ENCODE peak calls at places on chromosomes 1 and 21, in four cellular contexts. U, J, Q and S are unnamed samples.

GRCh38 chr1:186102559-186103148 is 272.4 kb downstream of the TPR start:
- DNase-seq in U (peak), J (peak), Q (no peak), S (peak)

GRCh38 chr1:100074604-100075395 is 57.9 kb downstream of the SASS6 start:
- DNase-seq in U (no peak), J (no peak), Q (no peak), S (no peak)

GRCh38 chr1:60762176-60762575 is 320.2 kb upstream of the NFIA start:
- DNase-seq in U (peak), J (peak), Q (no peak), S (peak)

GRCh38 chr1:75203415-75204277 is 69.5 kb downstream of the LHX8 start:
- DNase-seq in U (peak), J (peak), Q (no peak), S (peak)

GRCh38 chr1:6672558-6672957 is 29.1 kb downstream of the DNAJC11 start:
- DNase-seq in U (no peak), J (no peak), Q (no peak), S (no peak)

GRCh38 chr1:16605532-16605931 is 7.8 kb downstream of the NBPF1 start:
- DNase-seq in U (no peak), J (no peak), Q (no peak), S (no peak)

GRCh38 chr1:158329807-158330206 is 1.5 kb downstream of the CD1B start:
- DNase-seq in U (no peak), J (no peak), Q (no peak), S (no peak)

GRCh38 chr21:31340942-31341487 is 3.0 kb downstream of the TIAM1 start:
- DNase-seq in U (no peak), J (no peak), Q (no peak), S (no peak)

GRCh38 chr1:170685166-170685565 is 21.2 kb downstream of the PRRX1 start:
- DNase-seq in U (no peak), J (peak), Q (no peak), S (peak)

GRCh38 chr1:8214501-8215173 is 103.3 kb upstream of the SLC45A1 start:
- DNase-seq in U (no peak), J (no peak), Q (no peak), S (no peak)

GRCh38 chr1:45490121-45490622 is 791 bp downstream of the TESK2 start:
- DNase-seq in U (no peak), J (peak), Q (no peak), S (peak)

GRCh38 chr1:43007377-43008105 is 48.9 kb upstream of the SLC2A1 start:
- DNase-seq in U (no peak), J (no peak), Q (no peak), S (no peak)

GRCh38 chr1:165248969-165249571 is 107.4 kb downstream of the LMX1A start:
- DNase-seq in U (no peak), J (no peak), Q (no peak), S (no peak)

GRCh38 chr1:66446261-66447001 is 87.5 kb upstream of the SGIP1 start:
- DNase-seq in U (no peak), J (peak), Q (no peak), S (no peak)

GRCh38 chr1:116855220-116855619 is 54.5 kb upstream of the PTGFRN start:
- DNase-seq in U (no peak), J (no peak), Q (no peak), S (no peak)

GRCh38 chr1:94983343-94983742 is 56.4 kb upstream of the CNN3 start:
- DNase-seq in U (no peak), J (peak), Q (no peak), S (peak)

GRCh38 chr1:7584157-7584556 is 186.9 kb upstream of the VAMP3 start:
- DNase-seq in U (no peak), J (no peak), Q (no peak), S (no peak)

GRCh38 chr1:40703316-40703715 is 11.8 kb downstream of the NFYC start:
- DNase-seq in U (no peak), J (peak), Q (no peak), S (no peak)

GRCh38 chr1:6110326-6110725 is 64.6 kb downstream of the KCNAB2 start:
- DNase-seq in U (no peak), J (no peak), Q (no peak), S (no peak)

GRCh38 chr1:226688852-226689251 is 50.2 kb downstream of the ITPKB start:
- DNase-seq in U (no peak), J (no peak), Q (no peak), S (no peak)

GRCh38 chr1:24369199-24369598 is 44.4 kb downstream of the STPG1 start:
- DNase-seq in U (no peak), J (peak), Q (no peak), S (no peak)

GRCh38 chr1:116506132-116507004 is 64.5 kb downstream of the CD58 start:
- DNase-seq in U (no peak), J (no peak), Q (no peak), S (no peak)

GRCh38 chr1:153697191-153697872 is 18.8 kb downstream of the NPR1 start:
- DNase-seq in U (no peak), J (peak), Q (no peak), S (no peak)

GRCh38 chr21:45539046-45539795 is 3.0 kb downstream of the SLC19A1 start:
- DNase-seq in U (no peak), J (no peak), Q (no peak), S (no peak)

GRCh38 chr1:192807221-192807967 is 1.4 kb upstream of the RGS2 start:
- DNase-seq in U (no peak), J (peak), Q (no peak), S (no peak)

GRCh38 chr1:41766546-41766945 is 152.2 kb downstream of the HIVEP3 start:
- DNase-seq in U (no peak), J (no peak), Q (no peak), S (no peak)

GRCh38 chr1:167447521-167448136 is 70.7 kb downstream of the CD247 start:
- DNase-seq in U (no peak), J (peak), Q (no peak), S (no peak)

GRCh38 chr1:74681449-74681848 is 7.9 kb upstream of the ERICH3 start:
- DNase-seq in U (no peak), J (no peak), Q (no peak), S (no peak)

GRCh38 chr1:221164029-221164428 is 284.8 kb downstream of the HLX start:
- DNase-seq in U (no peak), J (peak), Q (no peak), S (peak)

GRCh38 chr1:167715653-167716302 is 6.0 kb upstream of the MPZL1 start:
- DNase-seq in U (no peak), J (no peak), Q (no peak), S (no peak)

GRCh38 chr1:235160965-235161684 is at the start of gene RBM34:
- DNase-seq in U (peak), J (peak), Q (peak), S (peak)

GRCh38 chr1:163035791-163036249 is 33.3 kb upstream of the RGS4 start:
- DNase-seq in U (peak), J (peak), Q (no peak), S (peak)

GRCh38 chr1:17674707-17675505 is 80.2 kb upstream of the ACTL8 start:
- DNase-seq in U (no peak), J (peak), Q (no peak), S (no peak)